ENCODE peak calls at places on chromosomes 7 and 10, in ten cellular contexts. F, P, R, Y, O, L, J, D, U and Q are unnamed samples.

GRCh38 chr10:42866115-42866995 is 83.8 kb downstream of the BMS1 start:
- DNase-seq in F (peak; percentile 92), P (no peak), R (peak; percentile 65), Y (peak; percentile 64), O (peak; percentile 93), L (peak; percentile 85), J (peak; percentile 53), D (peak; percentile 71), U (no peak), Q (peak; percentile 66)

GRCh38 chr7:74311305-74311744 is 22.1 kb downstream of the CLIP2 start:
- DNase-seq in F (no peak), P (no peak), R (no peak), Y (peak; percentile 71), O (no peak), L (no peak), J (no peak), D (no peak), U (peak; percentile 42), Q (no peak)

GRCh38 chr10:131811239-131812011 is 89.4 kb upstream of the PPP2R2D start:
- DNase-seq in F (no peak), P (no peak), R (no peak), Y (no peak), O (no peak), L (no peak), J (no peak), D (no peak), U (no peak), Q (no peak)

GRCh38 chr7:104956753-104957450 is 57.1 kb upstream of the KMT2E start:
- DNase-seq in F (no peak), P (no peak), R (no peak), Y (no peak), O (no peak), L (no peak), J (no peak), D (peak; percentile 18), U (peak; percentile 45), Q (no peak)

GRCh38 chr7:68148440-68148839 is 1151.8 kb downstream of the TYW1 start:
- DNase-seq in F (no peak), P (no peak), R (no peak), Y (no peak), O (no peak), L (no peak), J (no peak), D (no peak), U (no peak), Q (no peak)

GRCh38 chr7:90455163-90456030 is 14.0 kb upstream of the PTTG1IP2 start:
- DNase-seq in F (peak; percentile 61), P (no peak), R (peak; percentile 57), Y (no peak), O (no peak), L (peak; percentile 68), J (no peak), D (peak; percentile 18), U (no peak), Q (peak; percentile 24)

GRCh38 chr10:129764011-129764900 is 199.8 kb downstream of the EBF3 start:
- DNase-seq in F (no peak), P (peak; percentile 24), R (no peak), Y (peak; percentile 4), O (peak; percentile 55), L (no peak), J (no peak), D (no peak), U (no peak), Q (no peak)

GRCh38 chr10:86698207-86698940 is 30.1 kb downstream of the LDB3 start:
- DNase-seq in F (no peak), P (no peak), R (no peak), Y (no peak), O (peak; percentile 41), L (no peak), J (no peak), D (no peak), U (no peak), Q (no peak)

GRCh38 chr7:90797596-90797995 is 201.5 kb downstream of the CDK14 start:
- DNase-seq in F (no peak), P (no peak), R (no peak), Y (no peak), O (no peak), L (no peak), J (no peak), D (no peak), U (no peak), Q (no peak)

GRCh38 chr10:109978481-109978880 is 29.3 kb upstream of the ADD3 start:
- DNase-seq in F (no peak), P (no peak), R (peak; percentile 66), Y (peak; percentile 76), O (no peak), L (peak; percentile 79), J (no peak), D (no peak), U (no peak), Q (no peak)

GRCh38 chr7:16747095-16747494 is 6.5 kb upstream of the TSPAN13 start:
- DNase-seq in F (no peak), P (no peak), R (no peak), Y (no peak), O (no peak), L (no peak), J (no peak), D (no peak), U (no peak), Q (no peak)

GRCh38 chr7:16742547-16742946 is 11.0 kb upstream of the TSPAN13 start:
- DNase-seq in F (no peak), P (no peak), R (no peak), Y (no peak), O (no peak), L (no peak), J (no peak), D (no peak), U (no peak), Q (no peak)

GRCh38 chr7:16745645-16746044 is 7.9 kb upstream of the TSPAN13 start:
- DNase-seq in F (no peak), P (no peak), R (no peak), Y (no peak), O (no peak), L (no peak), J (no peak), D (no peak), U (no peak), Q (no peak)

GRCh38 chr7:16743207-16743606 is 10.3 kb upstream of the TSPAN13 start:
- DNase-seq in F (no peak), P (no peak), R (peak; percentile 75), Y (no peak), O (no peak), L (no peak), J (no peak), D (no peak), U (no peak), Q (no peak)

DNA sequence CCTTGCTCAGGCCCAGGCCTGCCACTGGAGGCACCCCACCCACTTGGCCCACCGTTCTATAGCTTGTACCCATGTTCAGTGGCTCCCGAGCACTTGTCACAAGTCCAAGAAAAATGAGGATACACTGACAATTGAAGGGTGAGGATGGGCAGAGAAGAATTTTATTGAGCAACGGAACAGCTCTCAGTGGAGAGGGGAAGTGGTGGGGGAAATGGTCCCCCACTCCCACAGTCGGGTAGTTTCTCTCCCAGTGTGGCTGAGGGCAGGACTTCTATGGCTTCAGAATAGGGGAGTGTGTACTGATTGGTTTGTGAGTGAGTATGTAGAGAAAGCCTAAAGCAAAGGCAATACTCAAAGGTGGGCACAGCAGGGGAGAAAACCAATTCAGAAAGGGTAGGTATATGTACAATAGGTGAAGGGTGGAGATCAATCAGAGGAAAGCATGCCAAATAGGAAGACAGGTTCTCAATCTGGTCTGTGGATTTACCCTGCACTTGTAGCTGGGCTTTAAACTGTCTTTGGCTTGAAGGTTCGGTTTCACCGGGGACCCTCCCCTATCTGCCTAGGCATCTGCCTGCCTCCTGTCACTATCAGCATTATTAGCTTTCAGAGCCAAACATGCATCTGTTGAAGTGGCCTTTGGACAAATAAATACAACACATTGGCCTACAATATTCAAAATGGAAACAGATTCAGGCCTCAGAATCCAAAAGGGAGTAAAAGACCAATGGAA is 8.9 kb upstream of the TSPAN13 start:
- DNase-seq in F (no peak), P (no peak), R (no peak), Y (no peak), O (no peak), L (no peak), J (no peak), D (no peak), U (no peak), Q (no peak)
- TF ChIP-seq POLR2AphosphoS5 in F (no peak), P (no peak), R (no peak), Y (no peak), O (no peak), L (no peak), J (no peak), D (no peak), U (no peak), Q (no peak)

GRCh38 chr10:103470755-103471653 is 8.0 kb downstream of the CALHM3 start:
- DNase-seq in F (no peak), P (no peak), R (no peak), Y (peak; percentile 71), O (peak; percentile 90), L (no peak), J (peak; percentile 80), D (peak; percentile 85), U (no peak), Q (no peak)
- TF ChIP-seq POLR2AphosphoS5 in F (no peak), P (no peak), R (no peak), Y (no peak), O (peak; percentile 12), L (no peak), J (peak; percentile 76), D (peak; percentile 51), U (no peak), Q (no peak)

GRCh38 chr10:121800831-121801230 is 127.0 kb downstream of the ATE1 start:
- DNase-seq in F (peak; percentile 21), P (no peak), R (no peak), Y (no peak), O (no peak), L (no peak), J (no peak), D (no peak), U (no peak), Q (no peak)
- TF ChIP-seq POLR2AphosphoS5 in F (no peak), P (no peak), R (no peak), Y (no peak), O (no peak), L (no peak), J (no peak), D (no peak), U (no peak), Q (no peak)

DNA sequence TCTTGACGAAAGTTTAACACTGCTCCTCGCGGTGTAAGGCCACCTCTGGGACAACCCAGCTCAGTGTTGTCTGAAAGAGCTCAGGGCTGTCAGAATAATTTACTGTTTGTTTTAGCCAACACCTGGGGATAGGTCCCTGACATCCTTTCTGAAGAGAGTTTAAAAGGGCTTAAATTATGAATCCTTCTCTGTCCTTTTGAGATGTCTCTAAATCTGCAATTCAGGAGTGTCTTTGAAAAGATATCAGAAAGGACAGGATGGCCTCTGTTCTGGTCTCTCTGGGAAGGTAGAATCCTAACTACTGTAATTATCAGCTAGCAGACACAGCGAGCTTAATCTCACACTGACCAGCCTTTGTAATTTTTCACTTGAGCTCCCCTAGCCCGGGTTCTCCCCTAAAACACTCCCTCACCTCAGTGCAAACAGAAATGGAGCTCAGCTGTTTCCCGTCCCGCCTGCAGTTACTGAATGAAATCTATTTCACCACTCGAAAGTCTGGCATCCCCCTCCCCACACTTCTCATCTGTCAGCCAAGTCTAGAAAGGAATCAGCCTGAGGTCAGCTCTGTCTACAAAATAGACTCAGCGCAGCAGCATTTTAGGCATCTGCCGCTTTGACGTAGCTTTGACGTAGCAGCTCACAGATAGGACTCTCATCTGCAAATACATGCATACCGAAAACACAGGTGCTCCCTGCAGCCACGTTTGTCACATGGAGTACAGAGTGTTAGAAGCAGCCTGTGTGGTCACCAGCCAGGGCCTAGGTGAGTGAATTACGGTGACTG is 4.8 kb downstream of the DYNC2I1 start:
- DNase-seq in F (no peak), P (no peak), R (no peak), Y (no peak), O (no peak), L (peak; percentile 27), J (no peak), D (no peak), U (no peak), Q (no peak)
- TF ChIP-seq POLR2AphosphoS5 in F (no peak), P (no peak), R (no peak), Y (no peak), O (no peak), L (no peak), J (no peak), D (no peak), U (no peak), Q (no peak)